ENCODE peak calls at places on chromosomes 12 and 14, in six cellular contexts. R, N, E, K, M and F are unnamed samples.

GRCh38 chr12:97313471-97314190 is 149.0 kb upstream of the RMST start:
- DNase-seq in E (peak), N (no peak), R (no peak), M (no peak), K (no peak), F (no peak)

GRCh38 chr12:48788852-48789775 is at the start of gene ADCY6:
- DNase-seq in M (no peak), R (peak), E (peak), N (peak), K (peak), F (peak)

GRCh38 chr12:123828871-123829547 is 66.9 kb downstream of the DNAH10 start:
- DNase-seq in N (no peak), M (no peak), E (no peak), R (no peak), K (no peak), F (no peak)

GRCh38 chr12:53781218-53781801 is 29.5 kb upstream of the CISTR start:
- DNase-seq in E (no peak), K (no peak), N (no peak), R (no peak), M (no peak), F (peak)

GRCh38 chr12:53561590-53561953 is 54.3 kb upstream of the NPFF start:
- DNase-seq in E (no peak), K (peak), N (peak), R (no peak), M (no peak), F (peak)

GRCh38 chr12:47819902-47820630 is at the start of gene HDAC7:
- DNase-seq in N (peak), E (peak), M (peak), R (peak), K (no peak), F (peak)

GRCh38 chr14:61512026-61512425 is 183.3 kb upstream of the HIF1A start:
- DNase-seq in N (no peak), E (no peak), M (no peak), K (no peak), R (no peak), F (no peak)

GRCh38 chr12:68175566-68176033 is 16.1 kb upstream of the IFNG start:
- DNase-seq in R (peak), M (peak), K (no peak), E (no peak), N (peak), F (no peak)

GRCh38 chr14:66610154-66610563 is 102.2 kb downstream of the GPHN start:
- DNase-seq in K (no peak), R (no peak), N (no peak), M (no peak), E (peak), F (peak)

GRCh38 chr14:38098074-38098846 is 109.4 kb upstream of the SSTR1 start:
- DNase-seq in R (no peak), E (no peak), M (no peak), N (peak), K (peak), F (no peak)

GRCh38 chr12:108701779-108702435 is 29.4 kb downstream of the CORO1C start:
- DNase-seq in M (no peak), K (no peak), N (no peak), E (peak), R (no peak), F (no peak)

GRCh38 chr12:70609739-70610491 is 27.3 kb downstream of the PTPRB start:
- DNase-seq in R (peak), N (peak), M (no peak), K (no peak), E (peak), F (peak)

GRCh38 chr12:12835378-12836145 is 22.4 kb downstream of the DDX47 start:
- DNase-seq in N (peak), K (no peak), E (no peak), M (no peak), R (no peak), F (no peak)

GRCh38 chr12:40054554-40055226 is 51.2 kb downstream of the SLC2A13 start:
- DNase-seq in K (peak), R (no peak), E (no peak), M (no peak), N (peak), F (peak)

GRCh38 chr14:105547741-105548169 is 21.4 kb downstream of the TMEM121 start:
- DNase-seq in N (no peak), M (no peak), R (no peak), E (no peak), K (no peak), F (no peak)

GRCh38 chr14:61780125-61780524 is 17.9 kb downstream of the SNAPC1 start:
- DNase-seq in N (no peak), E (no peak), R (peak), M (no peak), K (no peak), F (no peak)

GRCh38 chr12:96263449-96263902 is 69.3 kb downstream of the ELK3 start:
- DNase-seq in M (no peak), E (no peak), K (no peak), R (no peak), N (no peak), F (no peak)

GRCh38 chr12:666766-667308 is 3.6 kb upstream of the NINJ2 start:
- DNase-seq in N (no peak), M (no peak), K (no peak), R (no peak), E (no peak), F (peak)

GRCh38 chr12:1859643-1860042 is 39.3 kb downstream of the LRTM2 start:
- DNase-seq in E (peak), K (no peak), M (no peak), R (no peak), N (peak), F (no peak)

GRCh38 chr12:111444706-111445310 is 39.1 kb downstream of the SH2B3 start:
- DNase-seq in E (peak), M (peak), K (no peak), N (no peak), R (peak), F (peak)

GRCh38 chr14:61380984-61381383 is 59.6 kb downstream of the PRKCH start:
- DNase-seq in E (peak), K (no peak), N (no peak), R (no peak), M (no peak), F (no peak)

GRCh38 chr12:132391326-132392041 is 62.1 kb upstream of the GALNT9 start:
- DNase-seq in M (no peak), K (no peak), N (no peak), E (no peak), R (no peak), F (no peak)

GRCh38 chr14:58912287-58912686 is 274.5 kb downstream of the DACT1 start:
- DNase-seq in M (no peak), K (no peak), N (no peak), E (no peak), R (no peak), F (no peak)

GRCh38 chr12:104372048-104372720 is 68.6 kb downstream of the EID3 start:
- DNase-seq in N (peak), M (no peak), E (no peak), K (no peak), R (no peak), F (no peak)

GRCh38 chr12:100554608-100555077 is 18.8 kb upstream of the GAS2L3 start:
- DNase-seq in N (peak), E (peak), K (peak), R (no peak), M (no peak), F (peak)

GRCh38 chr12:42957136-42957535 is 367.6 kb upstream of the PRICKLE1 start:
- DNase-seq in E (no peak), M (no peak), R (no peak), N (no peak), K (no peak), F (no peak)

GRCh38 chr12:52148541-52149181 is 43.2 kb downstream of the KRT80 start:
- DNase-seq in M (no peak), N (peak), R (no peak), K (no peak), E (peak), F (no peak)

GRCh38 chr12:95326450-95326849 is 108.8 kb downstream of the VEZT start:
- DNase-seq in N (peak), R (no peak), M (no peak), E (no peak), K (no peak), F (no peak)

GRCh38 chr14:100398044-100398443 is 74.9 kb downstream of the SLC25A47 start:
- DNase-seq in E (no peak), N (no peak), M (no peak), K (no peak), R (no peak), F (no peak)

GRCh38 chr14:54348923-54349615 is 47.7 kb upstream of the CDKN3 start:
- DNase-seq in R (no peak), K (no peak), M (no peak), E (no peak), N (no peak), F (peak)

GRCh38 chr14:96065661-96066459 is 26.7 kb downstream of the C14orf132 start:
- DNase-seq in K (no peak), M (no peak), R (no peak), E (no peak), N (no peak), F (no peak)

GRCh38 chr12:104458645-104459555 is 2.2 kb downstream of the CHST11 start:
- DNase-seq in M (no peak), E (peak), N (no peak), K (no peak), R (no peak), F (peak)